ENCODE peak calls at places on chromosomes 16 and 17, in five cellular contexts. G is K562, Q is GM12878, E is SK-N-SH, S is HepG2. X is an unnamed sample.

GRCh38 chr17:78151514-78152008 is 5.4 kb downstream of the C17orf99 start:
- DNase-seq in G (no peak), E (no peak), Q (no peak), S (peak), X (no peak)

GRCh38 chr17:37718383-37719048 is 26.3 kb downstream of the HNF1B start:
- DNase-seq in E (no peak), G (no peak), S (no peak), Q (no peak), X (no peak)

GRCh38 chr16:85935957-85936760 is 37.2 kb downstream of the IRF8 start:
- DNase-seq in E (no peak), S (no peak), Q (peak), G (no peak), X (no peak)

GRCh38 chr16:50043358-50043757 is 18.3 kb downstream of the CNEP1R1 start:
- DNase-seq in S (no peak), Q (no peak), G (no peak), E (no peak), X (no peak)

GRCh38 chr17:67050476-67051154 is 6.3 kb downstream of the CACNG1 start:
- DNase-seq in Q (no peak), S (no peak), G (no peak), E (no peak), X (no peak)

GRCh38 chr16:58492066-58492465 is 7.9 kb upstream of the NDRG4 start:
- DNase-seq in E (no peak), G (no peak), Q (no peak), S (no peak), X (no peak)

GRCh38 chr16:12874135-12874534 is 27.3 kb upstream of the SHISA9 start:
- DNase-seq in E (no peak), G (no peak), S (no peak), Q (no peak), X (no peak)

GRCh38 chr17:9842057-9842758 is 16.5 kb downstream of the GLP2R start:
- DNase-seq in E (no peak), G (no peak), S (peak), Q (no peak), X (no peak)

GRCh38 chr16:54284319-54284930 is 2.2 kb downstream of the IRX3 start:
- DNase-seq in Q (no peak), G (no peak), E (peak), S (no peak), X (no peak)

GRCh38 chr17:60171753-60172079 is 21.9 kb downstream of the CA4 start:
- DNase-seq in S (peak), G (no peak), E (no peak), Q (no peak), X (no peak)

GRCh38 chr17:55448681-55449080 is 27.0 kb upstream of the MMD start:
- DNase-seq in G (no peak), E (no peak), S (no peak), Q (no peak), X (no peak)

GRCh38 chr17:16283705-16284104 is 66.7 kb downstream of the PIGL start:
- DNase-seq in E (no peak), G (no peak), Q (no peak), S (no peak), X (no peak)

GRCh38 chr17:78346605-78347250 is 13.1 kb downstream of the SOCS3 start:
- DNase-seq in S (no peak), E (no peak), Q (no peak), G (no peak), X (no peak)

DNA sequence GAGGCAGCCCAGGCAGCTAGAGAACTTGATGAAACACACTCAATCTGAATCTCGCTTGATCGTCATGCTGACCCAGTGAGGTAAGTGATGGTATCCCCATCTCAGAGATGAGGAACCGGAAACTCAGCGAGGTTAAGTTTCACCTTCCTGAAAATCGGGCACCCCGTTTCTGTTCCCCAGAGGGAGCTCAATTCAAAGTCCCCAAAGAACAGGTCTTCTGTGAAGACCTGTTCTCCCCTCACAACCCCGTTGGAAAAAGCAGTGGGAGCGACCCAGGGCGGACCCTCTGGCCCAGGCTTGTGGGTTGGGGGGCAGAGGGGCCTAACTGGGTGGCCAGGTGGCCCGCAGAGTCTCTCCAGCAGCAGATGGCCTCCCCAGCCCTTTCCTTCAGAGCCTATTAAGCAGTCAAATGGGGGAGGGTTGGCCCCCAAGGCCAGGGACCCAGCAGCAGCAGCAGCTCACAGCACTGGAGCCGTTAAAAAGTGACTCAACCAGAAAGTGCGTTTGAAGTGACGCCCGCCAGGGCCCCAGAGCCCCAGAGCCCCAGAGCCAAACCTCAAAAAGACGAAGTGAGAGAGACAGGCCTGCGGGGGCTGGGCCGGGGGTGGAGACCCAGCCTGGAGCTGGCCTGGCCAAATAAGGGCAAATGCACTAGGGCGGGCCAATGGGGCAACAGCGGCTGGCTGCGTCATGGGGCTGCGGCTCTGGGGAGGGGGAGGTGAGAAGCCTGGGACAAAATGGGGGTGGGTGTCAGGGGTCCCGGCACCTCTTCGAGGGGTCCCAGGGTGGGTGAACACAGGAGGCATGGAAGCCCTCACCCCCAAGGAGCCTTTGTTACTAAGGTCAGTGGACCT is 9.2 kb upstream of the TSPOAP1 start:
- DNase-seq in Q (peak), E (no peak), G (peak), S (peak), X (no peak)
- TF ChIP-seq ZBTB33 in Q (peak), E (no peak), G (no peak), S (no peak), X (no peak)

DNA sequence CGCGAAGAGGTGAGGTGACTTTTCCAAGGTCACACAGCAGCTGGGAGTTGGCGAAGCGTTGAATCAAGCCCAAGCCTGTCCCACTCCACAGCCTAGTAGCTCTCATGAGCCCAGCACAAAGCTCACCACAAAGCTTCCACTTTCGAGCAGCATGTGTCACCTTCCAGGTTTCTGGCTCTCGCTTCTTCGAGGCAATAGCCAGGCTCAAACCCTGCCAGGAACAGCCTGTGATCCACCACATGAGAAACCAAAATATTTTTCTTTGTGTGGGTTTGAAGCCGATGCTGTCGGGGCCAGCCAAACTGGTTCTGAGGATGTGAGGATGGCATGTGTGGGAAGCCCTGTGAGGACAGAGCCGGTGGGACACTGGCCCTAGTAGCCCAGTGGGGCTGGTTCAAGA is 68.1 kb downstream of the COG7 start:
- DNase-seq in G (no peak), E (no peak), Q (no peak), S (no peak), X (no peak)
- TF ChIP-seq ZBTB33 in G (no peak), E (no peak), Q (no peak), S (no peak), X (no peak)

GRCh38 chr17:81127526-81128177 is 37.7 kb upstream of the PVALEF start:
- DNase-seq in Q (no peak), E (no peak), S (no peak), G (no peak), X (no peak)

GRCh38 chr17:81128338-81128737 is 37.0 kb upstream of the PVALEF start:
- DNase-seq in S (no peak), E (no peak), Q (no peak), G (no peak), X (no peak)

GRCh38 chr17:81129289-81129688 is 36.0 kb upstream of the PVALEF start:
- DNase-seq in G (no peak), E (no peak), Q (no peak), S (no peak), X (no peak)

GRCh38 chr17:81129711-81130367 is 35.5 kb upstream of the PVALEF start:
- DNase-seq in S (no peak), E (no peak), Q (no peak), G (no peak), X (no peak)

GRCh38 chr17:81128774-81129173 is 36.5 kb upstream of the PVALEF start:
- DNase-seq in E (no peak), Q (no peak), G (no peak), S (no peak), X (no peak)
- TF ChIP-seq ZBTB33 in E (no peak), Q (no peak), G (no peak), S (no peak), X (no peak)

GRCh38 chr16:88479795-88480760 is 27.0 kb downstream of the ZFPM1 start:
- DNase-seq in G (no peak), Q (no peak), S (no peak), E (no peak), X (no peak)
- TF ChIP-seq ZBTB33 in G (no peak), Q (no peak), S (no peak), E (no peak), X (no peak)

GRCh38 chr16:72308396-72308795 is 136.4 kb upstream of the PMFBP1 start:
- DNase-seq in G (no peak), E (no peak), Q (no peak), S (no peak), X (no peak)
- TF ChIP-seq ZBTB33 in G (no peak), E (no peak), Q (no peak), S (no peak), X (no peak)